ENCODE peak calls at places on chromosomes 7 and 10, in nine cellular contexts. K is AG08395; P is nephron progenitor cell; T is stimulated activated naive CD4-positive, alpha-beta T cell; M is stimulated activated effector memory CD8-positive, alpha-beta T cell treated with anti-CD3 and anti-CD28 coated beads, Interleukin-12 subunit alpha, Interleukin-12 subunit beta, amount 100 ng/mL, for 72 hours; X is PC-9; I is kidney glomerular epithelial cell; V is gastrocnemius medialis; Q is mucosa of gallbladder. D is an unnamed sample.

GRCh38 chr10:92327445-92328433 is 36.8 kb downstream of the MARCHF5 start:
- DNase-seq in K (no peak), P (no peak), T (no peak), M (no peak), X (no peak), I (no peak), V (no peak), Q (no peak), D (no peak)

GRCh38 chr7:151304856-151305255 is 36.8 kb upstream of the NUB1 start:
- DNase-seq in K (no peak), P (no peak), T (no peak), M (no peak), X (no peak), I (no peak), V (no peak), Q (no peak), D (no peak)

GRCh38 chr10:79046991-79047874 is 21.5 kb upstream of the ZMIZ1 start:
- DNase-seq in K (no peak), P (no peak), T (no peak), M (no peak), X (no peak), I (no peak), V (no peak), Q (no peak), D (no peak)

GRCh38 chr7:17965600-17965999 is 25.3 kb upstream of the SNX13 start:
- DNase-seq in K (peak), P (no peak), T (no peak), M (no peak), X (no peak), I (peak), V (no peak), Q (no peak), D (no peak)

GRCh38 chr10:115624448-115624847 is 531.3 kb downstream of the ATRNL1 start:
- DNase-seq in K (peak), P (no peak), T (no peak), M (no peak), X (no peak), I (no peak), V (no peak), Q (no peak), D (no peak)

GRCh38 chr7:95598511-95598910 is 2.2 kb upstream of the PDK4 start:
- DNase-seq in K (no peak), P (no peak), T (no peak), M (no peak), X (no peak), I (no peak), V (no peak), Q (no peak), D (no peak)

GRCh38 chr10:43066481-43066880 is 10.4 kb upstream of the RET start:
- DNase-seq in K (no peak), P (no peak), T (no peak), M (no peak), X (no peak), I (no peak), V (no peak), Q (no peak), D (no peak)

GRCh38 chr7:156160811-156161210 is 348.5 kb upstream of the SHH start:
- DNase-seq in K (no peak), P (peak), T (no peak), M (no peak), X (no peak), I (no peak), V (no peak), Q (no peak), D (no peak)

GRCh38 chr10:60872451-60872850 is 71.5 kb downstream of the RHOBTB1 start:
- DNase-seq in K (no peak), P (no peak), T (no peak), M (no peak), X (no peak), I (no peak), V (peak), Q (no peak), D (no peak)

GRCh38 chr7:47291461-47292051 is 290.4 kb downstream of the TNS3 start:
- DNase-seq in K (peak), P (no peak), T (no peak), M (no peak), X (peak), I (peak), V (peak), Q (no peak), D (peak)

D was measured in HFF-Myc.